ENCODE peak calls at places on chromosome 7, in six cellular contexts. R, A, Y, B, Q and K are unnamed samples.
A peak's percentile ranks its signal among the peaks of the same experiment; 100 is the strongest.

GRCh38 chr7:147472556-147472955 is 1118.0 kb upstream of the C7orf33 start:
- DNase-seq in R (no peak), A (no peak), Y (no peak), B (no peak), Q (no peak), K (no peak)

GRCh38 chr7:778271-778967 is 51.3 kb upstream of the PRKAR1B start:
- DNase-seq in R (no peak), A (no peak), Y (no peak), B (no peak), Q (no peak), K (no peak)

GRCh38 chr7:662576-662975 is 63.9 kb upstream of the DNAAF5 start:
- DNase-seq in R (no peak), A (no peak), Y (no peak), B (peak; percentile 7), Q (no peak), K (no peak)

GRCh38 chr7:150356265-150356897 is 12.2 kb upstream of the REPIN1 start:
- DNase-seq in R (peak; percentile 49), A (no peak), Y (peak; percentile 25), B (no peak), Q (peak; percentile 57), K (no peak)

GRCh38 chr7:97819161-97819560 is 53.0 kb downstream of the ASNS start:
- DNase-seq in R (peak; percentile 8), A (no peak), Y (no peak), B (no peak), Q (no peak), K (no peak)

GRCh38 chr7:73829505-73829904 is 1.3 kb upstream of the CLDN4 start:
- DNase-seq in R (no peak), A (peak; percentile 59), Y (no peak), B (no peak), Q (no peak), K (no peak)

GRCh38 chr7:99943641-99944507 is 14.5 kb upstream of the GJC3 start:
- DNase-seq in R (no peak), A (no peak), Y (no peak), B (no peak), Q (no peak), K (no peak)

GRCh38 chr7:2811476-2812118 is 32.5 kb downstream of the GNA12 start:
- DNase-seq in R (peak; percentile 70), A (no peak), Y (no peak), B (peak; percentile 52), Q (no peak), K (no peak)

GRCh38 chr7:122762071-122762470 is 59.3 kb upstream of the RNF148 start:
- DNase-seq in R (no peak), A (no peak), Y (no peak), B (no peak), Q (no peak), K (no peak)

GRCh38 chr7:80318081-80318480 is 183.4 kb downstream of the GNAI1 start:
- DNase-seq in R (no peak), A (no peak), Y (no peak), B (no peak), Q (no peak), K (no peak)

GRCh38 chr7:107725138-107725740 is 18.7 kb upstream of the CBLL1 start:
- DNase-seq in R (peak; percentile 52), A (peak; percentile 39), Y (peak; percentile 65), B (peak; percentile 27), Q (peak; percentile 55), K (peak; percentile 24)

GRCh38 chr7:2723138-2723850 is 35.3 kb downstream of the AMZ1 start:
- DNase-seq in R (no peak), A (no peak), Y (no peak), B (peak; percentile 12), Q (no peak), K (no peak)

DNA sequence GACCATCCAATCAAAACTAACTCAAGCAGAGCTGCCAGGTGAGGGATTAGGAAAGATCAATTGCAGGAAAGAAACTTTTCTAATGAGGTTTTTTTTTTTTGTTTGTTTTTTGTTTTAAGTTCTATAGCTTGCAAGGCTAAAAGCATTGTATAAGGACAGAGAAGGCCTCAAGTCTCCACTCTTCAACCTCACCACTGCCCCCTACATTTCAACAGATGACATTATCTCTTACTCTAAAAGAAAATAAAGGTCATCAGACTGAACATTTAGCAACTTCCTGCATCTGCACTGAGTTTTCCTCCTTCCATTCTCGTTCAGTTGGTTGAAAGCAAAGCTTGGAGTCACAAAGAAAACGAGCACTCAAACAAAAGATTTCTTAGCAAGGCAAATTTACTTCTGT is 45.2 kb upstream of the EXOC4 start:
- DNase-seq in R (peak; percentile 21), A (no peak), Y (peak; percentile 15), B (no peak), Q (no peak), K (no peak)
- TF ChIP-seq CTCF in R (peak; percentile 35), A (no peak), Y (peak; percentile 17), B (no peak), Q (peak; percentile 19), K (no peak)

GRCh38 chr7:27110163-27110976 is 7.9 kb upstream of the HOXA2 start:
- DNase-seq in R (no peak), A (peak; percentile 78), Y (peak; percentile 75), B (no peak), Q (no peak), K (no peak)

GRCh38 chr7:27112361-27112760 is 9.9 kb upstream of the HOXA2 start:
- DNase-seq in R (no peak), A (no peak), Y (no peak), B (no peak), Q (no peak), K (no peak)

GRCh38 chr7:27111753-27112277 is 9.3 kb upstream of the HOXA2 start:
- DNase-seq in R (no peak), A (no peak), Y (no peak), B (no peak), Q (no peak), K (no peak)

GRCh38 chr7:27109533-27110162 is 7.2 kb upstream of the HOXA2 start:
- DNase-seq in R (no peak), A (no peak), Y (no peak), B (no peak), Q (no peak), K (no peak)

GRCh38 chr7:27110977-27111752 is 8.7 kb upstream of the HOXA2 start:
- DNase-seq in R (no peak), A (no peak), Y (peak; percentile 64), B (peak; percentile 58), Q (no peak), K (no peak)
- H3K4me3 ChIP-seq in R (no peak overlapping the region), A (peak overlapping the region; percentile 34), Y (no peak overlapping the region), B (peak overlapping the region; percentile 39), Q (no peak overlapping the region), K (no peak overlapping the region)

DNA sequence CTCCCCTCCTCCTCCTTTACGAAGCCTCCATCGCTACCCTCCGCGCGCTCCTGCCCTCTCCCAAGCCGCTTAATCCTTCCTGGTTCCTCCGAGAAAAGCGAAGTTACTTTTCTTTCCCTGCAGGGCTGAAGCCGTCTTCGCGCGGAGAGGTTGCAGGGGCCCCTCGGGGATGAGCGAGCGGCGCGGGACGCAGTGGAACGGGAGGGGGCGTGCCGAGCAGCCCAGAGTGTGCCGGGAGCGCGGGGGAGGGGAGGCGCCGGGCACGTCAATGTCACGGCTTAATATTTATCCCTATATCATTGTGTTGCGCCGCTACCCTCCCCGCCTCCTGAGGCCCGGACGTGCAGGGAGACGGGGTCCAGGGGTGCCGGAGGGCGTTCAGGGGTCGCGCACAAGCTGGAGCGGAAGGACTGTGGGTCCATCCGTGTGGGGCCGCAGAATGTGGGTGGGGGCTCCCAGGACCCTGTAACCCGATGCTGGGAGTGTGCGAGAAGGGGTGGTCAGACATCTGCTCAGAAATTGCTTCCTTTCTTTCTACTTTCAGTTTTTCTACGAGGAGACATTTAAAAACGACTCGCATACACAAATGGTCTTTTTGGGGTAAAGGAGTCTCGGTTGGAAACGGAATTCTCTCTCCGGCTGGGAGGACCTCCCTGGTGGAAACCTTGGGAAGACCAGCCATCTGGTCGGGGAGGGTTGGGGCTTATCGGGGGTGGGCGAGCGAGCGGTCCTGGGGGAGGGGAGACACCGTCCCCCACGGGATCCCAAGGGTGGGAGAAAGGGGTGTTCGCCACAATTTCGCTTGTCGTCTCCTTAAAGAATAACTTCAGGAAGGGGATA is 2.4 kb downstream of the CDK6 start:
- DNase-seq in R (peak; percentile 73), A (peak; percentile 88), Y (peak; percentile 73), B (peak; percentile 81), Q (peak; percentile 91), K (no peak)
- TF ChIP-seq CTCF in R (peak; percentile 75), A (peak; percentile 13), Y (peak; percentile 37), B (no peak), Q (peak; percentile 53), K (peak; percentile 35)

GRCh38 chr7:19915596-19915995 is 142.2 kb upstream of the TMEM196 start:
- DNase-seq in R (no peak), A (no peak), Y (no peak), B (no peak), Q (no peak), K (no peak)

GRCh38 chr7:19916011-19916410 is 142.6 kb upstream of the TMEM196 start:
- DNase-seq in R (no peak), A (no peak), Y (peak; percentile 43), B (no peak), Q (no peak), K (no peak)

GRCh38 chr7:19919156-19920085 is 146.0 kb upstream of the TMEM196 start:
- DNase-seq in R (no peak), A (no peak), Y (no peak), B (no peak), Q (no peak), K (no peak)

GRCh38 chr7:19920705-19921104 is 147.3 kb upstream of the TMEM196 start:
- DNase-seq in R (no peak), A (no peak), Y (no peak), B (no peak), Q (no peak), K (no peak)

GRCh38 chr7:19920200-19920599 is 146.8 kb upstream of the TMEM196 start:
- DNase-seq in R (no peak), A (no peak), Y (peak; percentile 29), B (no peak), Q (no peak), K (peak; percentile 10)
- H3K4me3 ChIP-seq in R (no peak overlapping the region), A (no peak overlapping the region), Y (no peak overlapping the region), B (no peak overlapping the region), Q (no peak overlapping the region), K (no peak overlapping the region)

DNA sequence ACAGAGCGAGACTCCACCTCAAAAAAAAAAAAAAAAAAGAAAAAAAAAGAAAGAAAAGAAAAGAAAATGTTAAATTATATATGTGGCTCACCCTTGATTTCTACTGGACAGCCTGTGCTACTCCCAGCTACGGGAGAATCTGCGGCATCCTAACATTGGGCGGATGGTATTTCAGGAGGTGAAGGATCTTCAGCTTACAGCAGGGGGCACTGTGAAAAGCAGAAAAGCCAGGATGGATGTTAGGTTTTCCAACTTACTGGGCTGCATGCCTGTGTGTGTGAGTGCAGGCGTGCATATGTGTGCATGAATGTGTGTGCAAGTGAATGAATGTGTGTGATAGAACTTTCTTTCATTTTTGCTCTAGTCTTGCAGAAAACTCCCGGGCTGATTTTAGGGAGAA is 1066.5 kb downstream of the TYW1 start:
- DNase-seq in R (no peak), A (no peak), Y (no peak), B (no peak), Q (no peak), K (no peak)
- TF ChIP-seq CTCF in R (peak; percentile 62), A (no peak), Y (peak; percentile 56), B (peak; percentile 9), Q (peak; percentile 54), K (peak; percentile 4)

GRCh38 chr7:66662646-66663264 is 34.1 kb downstream of the KCTD7 start:
- DNase-seq in R (no peak), A (no peak), Y (no peak), B (no peak), Q (no peak), K (no peak)
- H3K4me3 ChIP-seq in R (no peak overlapping the region), A (no peak overlapping the region), Y (no peak overlapping the region), B (no peak overlapping the region), Q (no peak overlapping the region), K (no peak overlapping the region)